ENCODE peak calls at places on chromosomes 13 and 19, in four cellular contexts. W, Q, L and E are unnamed samples.

GRCh38 chr13:27929868-27930267 is 10.1 kb downstream of the PDX1 start:
- ATAC-seq in Q (no peak), L (no peak), W (no peak), E (no peak)

GRCh38 chr19:1260749-1261511 is 8.2 kb upstream of the CIRBP start:
- ATAC-seq in Q (peak; percentile 67), W (peak; percentile 90), L (peak; percentile 89), E (peak; percentile 87)

GRCh38 chr19:34305221-34306058 is 51.1 kb downstream of the GARRE1 start:
- ATAC-seq in W (no peak), L (no peak), Q (no peak), E (no peak)

GRCh38 chr19:44255705-44256411 is 3.8 kb upstream of the ZNF233 start:
- ATAC-seq in L (no peak), W (no peak), Q (no peak), E (no peak)

GRCh38 chr19:30085394-30085793 is 143.4 kb downstream of the URI1 start:
- ATAC-seq in L (no peak), W (peak; percentile 70), Q (peak; percentile 10), E (no peak)

GRCh38 chr13:31044658-31045620 is 112.5 kb downstream of the TEX26 start:
- ATAC-seq in Q (peak; percentile 5), L (no peak), W (no peak), E (no peak)

GRCh38 chr19:47839913-47840312 is 18.2 kb downstream of the CRX start:
- ATAC-seq in Q (no peak), W (no peak), L (no peak), E (no peak)

GRCh38 chr13:105599477-105600037 is 935.9 kb downstream of the EFNB2 start:
- ATAC-seq in L (no peak), Q (no peak), W (no peak), E (no peak)

GRCh38 chr13:87671031-87671823 is at the start of gene SLITRK5:
- ATAC-seq in Q (peak; percentile 94), W (peak; percentile 61), L (peak; percentile 88), E (peak; percentile 87)

GRCh38 chr13:94343243-94343585 is 136.3 kb downstream of the DCT start:
- ATAC-seq in L (no peak), W (no peak), Q (no peak), E (no peak)

GRCh38 chr13:74230984-74231443 is 96.8 kb upstream of the KLF12 start:
- ATAC-seq in Q (no peak), L (no peak), W (no peak), E (no peak)

GRCh38 chr13:41206467-41206866 is 12.1 kb upstream of the KBTBD7 start:
- ATAC-seq in L (no peak), Q (no peak), W (no peak), E (no peak)

GRCh38 chr19:13670846-13671245 is 93.5 kb upstream of the MRI1 start:
- ATAC-seq in Q (no peak), W (no peak), L (no peak), E (no peak)

GRCh38 chr19:5867201-5868136 is 2.9 kb downstream of the FUT5 start:
- ATAC-seq in W (peak; percentile 64), Q (no peak), L (no peak), E (no peak)

GRCh38 chr19:12701596-12702282 is 5.3 kb upstream of the FBXW9 start:
- ATAC-seq in L (no peak), W (no peak), Q (no peak), E (no peak)

GRCh38 chr13:86882835-86883234 is 788.3 kb upstream of the SLITRK5 start:
- ATAC-seq in L (no peak), Q (no peak), W (peak; percentile 56), E (no peak)

GRCh38 chr19:48554385-48555091 is 2.6 kb downstream of the SULT2B1 start:
- ATAC-seq in Q (peak; percentile 70), W (peak; percentile 13), L (peak; percentile 73), E (no peak)

GRCh38 chr13:83975668-83976165 is 93.4 kb upstream of the SLITRK1 start:
- ATAC-seq in Q (no peak), W (no peak), L (no peak), E (no peak)

GRCh38 chr13:98174321-98174720 is 2.7 kb downstream of the RNF113B start:
- ATAC-seq in L (no peak), W (no peak), Q (no peak), E (no peak)

GRCh38 chr13:91249370-91249769 is 98.1 kb upstream of the MIR17HG start:
- ATAC-seq in Q (no peak), W (no peak), L (no peak), E (no peak)

GRCh38 chr13:98890920-98891319 is 86.9 kb downstream of the DOCK9 start:
- ATAC-seq in Q (no peak), L (no peak), W (no peak), E (no peak)

GRCh38 chr13:48749144-48749543 is 95.4 kb downstream of the CYSLTR2 start:
- ATAC-seq in L (no peak), Q (peak; percentile 24), W (no peak), E (no peak)

GRCh38 chr13:45909089-45909488 is 57.5 kb upstream of the SIAH3 start:
- ATAC-seq in Q (no peak), W (no peak), L (no peak), E (no peak)

GRCh38 chr19:41872384-41872774 is 4.7 kb upstream of the CD79A start:
- ATAC-seq in W (peak; percentile 31), L (no peak), Q (peak; percentile 2), E (no peak)

GRCh38 chr19:47756953-47757608 is 11.7 kb downstream of the NOP53 start:
- ATAC-seq in W (no peak), Q (peak; percentile 5), L (no peak), E (no peak)

GRCh38 chr19:41265376-41266153 is 1.4 kb downstream of the HNRNPUL1 start:
- ATAC-seq in L (no peak), W (no peak), Q (no peak), E (no peak)

DNA sequence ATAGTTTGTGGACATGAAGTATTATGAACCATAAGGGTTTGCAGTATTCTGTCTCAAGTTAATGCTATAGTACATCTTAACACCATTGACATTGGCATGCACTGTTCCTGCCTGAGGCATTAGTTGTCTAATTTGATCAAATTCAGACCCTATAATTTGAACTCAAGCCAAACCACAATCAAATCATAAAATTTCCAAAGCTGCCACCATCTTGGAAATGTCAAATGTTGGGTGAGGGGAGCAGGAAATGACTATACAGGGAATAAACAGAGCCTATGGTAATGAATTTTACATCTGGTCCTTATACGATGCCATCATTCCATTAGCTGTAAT is 257.9 kb downstream of the SPRY2 start:
- ATAC-seq in W (no peak), L (no peak), Q (no peak), E (no peak)
- TF ChIP-seq EP300 in W (no peak), L (no peak), Q (no peak), E (no peak)

GRCh38 chr13:34942732-34943674 is 933 bp downstream of the NBEA start:
- ATAC-seq in W (no peak), Q (peak; percentile 77), L (peak; percentile 47), E (peak; percentile 52)

GRCh38 chr13:34943675-34944634 is 1.9 kb downstream of the NBEA start:
- ATAC-seq in Q (peak; percentile 44), W (no peak), L (no peak), E (no peak)

GRCh38 chr13:34939771-34940170 is 2.3 kb upstream of the NBEA start:
- ATAC-seq in L (no peak), W (no peak), Q (no peak), E (no peak)

GRCh38 chr13:34941436-34941834 is 635 bp upstream of the NBEA start:
- ATAC-seq in L (no peak), Q (peak; percentile 5), W (no peak), E (peak; percentile 14)

DNA sequence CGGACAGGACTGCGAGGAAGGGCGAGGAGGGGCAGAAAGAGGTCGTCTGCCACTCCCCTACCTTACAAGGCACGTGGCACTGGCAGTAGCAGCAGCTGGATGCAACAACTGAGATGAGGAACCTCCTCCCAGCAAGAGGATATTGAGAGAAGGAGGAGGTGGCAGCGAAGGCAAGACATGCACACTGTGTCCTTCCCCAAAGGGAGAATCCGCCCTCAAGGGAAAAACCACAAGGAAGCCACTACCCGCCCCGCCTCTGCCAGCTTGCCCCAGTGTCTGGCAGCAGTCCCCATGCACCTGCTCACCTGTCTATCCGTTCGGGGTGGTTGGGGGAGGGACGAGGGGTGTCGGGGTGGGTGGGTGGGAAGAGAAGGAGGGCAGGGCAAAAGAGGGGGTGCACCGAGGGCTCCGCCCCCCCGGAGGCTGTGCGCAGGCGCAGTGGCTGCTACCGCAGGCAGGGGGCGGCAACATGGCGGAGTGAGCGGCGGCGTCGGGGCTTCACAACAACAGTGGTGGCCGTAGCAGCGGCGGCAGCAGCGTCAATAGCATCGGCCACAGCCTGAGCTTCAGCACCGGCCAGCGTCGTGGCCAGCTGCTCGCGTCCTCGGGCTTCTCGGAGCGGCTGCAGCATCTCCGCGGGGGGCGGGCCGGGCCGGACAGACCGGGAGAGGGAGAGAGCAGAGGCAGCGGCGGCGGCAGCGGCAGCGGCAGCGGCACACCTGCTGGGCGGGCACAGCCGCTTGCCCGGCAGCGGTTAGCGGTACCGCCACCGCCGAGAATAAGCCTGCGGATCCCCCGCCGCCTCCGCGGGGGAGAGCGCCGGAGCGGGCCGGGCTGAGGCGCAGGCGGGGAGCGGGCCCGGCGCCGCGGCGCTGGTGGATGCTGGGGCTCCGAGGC is at the start of gene NBEA:
- ATAC-seq in W (peak; percentile 88), L (peak; percentile 82), Q (peak; percentile 83), E (peak; percentile 82)
- TF ChIP-seq POLR2A in W (no peak), L (no peak), Q (peak; percentile 66), E (peak; percentile 45)

DNA sequence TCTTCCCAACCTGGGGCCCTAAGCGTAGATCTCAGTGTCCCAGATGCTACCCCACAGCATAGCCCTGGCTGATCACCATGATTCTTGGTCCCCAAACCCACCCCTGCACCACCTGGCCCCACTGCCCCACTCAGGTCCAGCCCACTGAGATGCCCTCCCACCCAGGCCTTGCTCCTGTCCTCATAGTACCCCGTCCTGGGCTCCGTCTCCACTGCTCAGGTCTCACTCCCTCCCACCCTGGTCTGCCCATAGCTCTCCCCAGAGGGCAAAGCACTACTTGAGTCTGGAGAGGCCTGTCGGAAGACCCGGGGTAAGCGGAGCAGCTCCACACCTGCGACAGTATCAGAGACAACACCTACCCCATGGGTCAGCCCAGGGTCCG is 35.8 kb upstream of the ISYNA1 start:
- ATAC-seq in W (no peak), L (no peak), Q (no peak), E (no peak)
- H3K27ac ChIP-seq in W (no peak overlapping the region), L (no peak overlapping the region), Q (no peak overlapping the region), E (no peak overlapping the region)

DNA sequence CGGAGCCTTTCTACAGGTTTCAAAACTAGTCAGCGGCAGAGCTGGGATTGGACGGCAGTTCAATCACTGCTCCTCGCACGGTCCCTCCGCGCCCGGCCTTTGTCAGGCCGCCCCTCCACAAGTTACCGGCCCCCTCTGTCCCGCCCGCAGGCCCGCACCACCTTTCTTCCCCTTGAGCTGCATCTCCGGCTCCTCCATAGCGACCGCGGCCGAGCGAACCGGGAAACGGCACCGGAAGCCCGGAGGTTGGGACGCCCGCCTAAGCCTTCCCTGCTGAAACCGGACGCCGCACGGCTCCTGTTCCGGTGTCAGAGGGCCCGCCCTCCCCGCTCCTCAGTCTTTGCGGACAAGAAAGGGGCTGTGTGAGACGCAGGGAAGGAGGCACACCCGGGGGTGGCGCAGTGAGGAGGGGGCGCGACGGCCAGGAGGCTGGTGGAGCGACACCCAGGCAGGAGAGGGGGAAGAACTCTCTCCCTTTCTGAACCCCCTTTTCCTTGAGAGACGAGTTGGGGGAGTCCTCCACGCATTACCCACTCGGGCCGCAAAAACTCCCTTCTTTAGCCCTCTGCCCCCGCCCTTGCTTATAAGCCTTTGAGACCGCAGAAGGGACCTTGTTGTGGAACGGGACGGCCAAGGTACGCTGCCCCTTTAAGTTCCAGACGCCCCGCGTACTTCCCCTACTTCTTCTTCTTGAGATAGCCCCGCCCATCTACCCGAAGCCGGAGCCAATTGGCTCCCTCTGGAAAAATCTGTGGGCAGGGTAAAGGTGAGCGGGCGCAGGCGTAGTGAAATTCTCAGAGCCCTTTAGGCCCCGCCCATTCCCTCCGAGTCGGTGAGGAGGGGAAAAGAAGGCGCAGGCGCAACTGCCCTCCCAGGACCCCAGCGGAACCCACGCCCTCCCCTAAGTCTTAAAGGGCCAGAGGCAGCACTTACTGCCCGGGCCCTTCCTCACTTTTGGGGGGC is at the start of the genes BORCS8 and RFXANK:
- ATAC-seq in L (peak; percentile 98), W (peak; percentile 97), Q (peak; percentile 97), E (peak; percentile 97)
- TF ChIP-seq EP300 in L (no peak), W (no peak), Q (no peak), E (no peak)